ENCODE peak calls at places on chromosomes 6 and 20, in six cellular contexts. R is caudate nucleus; K is NCI-H2081; H is astrocyte of the spinal cord; N is stimulated activated CD4-positive, alpha-beta T cell treated with anti-CD3 and anti-CD28 coated beads, TNF-alpha, amount 100 ng/mL, for 24 hours; L is neural crest cell. B is an unnamed sample.

GRCh38 chr20:48282591-48283228 is 497.4 kb upstream of the SULF2 start:
- DNase-seq in R (no peak), K (no peak), H (no peak), N (no peak), L (no peak), B (no peak)

GRCh38 chr6:159979136-159979874 is 10.4 kb downstream of the IGF2R start:
- DNase-seq in R (peak; percentile 41), K (no peak), H (peak; percentile 73), N (peak; percentile 42), L (no peak), B (no peak)

GRCh38 chr20:35226126-35226774 is at the start of gene MMP24:
- DNase-seq in R (no peak), K (no peak), H (no peak), N (no peak), L (no peak), B (no peak)

GRCh38 chr20:47809561-47809960 is 24.3 kb upstream of the SULF2 start:
- DNase-seq in R (no peak), K (no peak), H (no peak), N (no peak), L (peak; percentile 16), B (no peak)

GRCh38 chr6:86938814-86939213 is 1.5 kb downstream of the HTR1E start:
- DNase-seq in R (no peak), K (no peak), H (no peak), N (no peak), L (no peak), B (no peak)

GRCh38 chr6:35343092-35343834 is 905 bp downstream of the PPARD start:
- DNase-seq in R (no peak), K (no peak), H (peak; percentile 33), N (no peak), L (no peak), B (no peak)

GRCh38 chr6:11589261-11589660 is 51.7 kb downstream of the TMEM170B start:
- DNase-seq in R (no peak), K (no peak), H (no peak), N (no peak), L (no peak), B (no peak)

GRCh38 chr20:53926428-53927028 is 143.9 kb downstream of the BCAS1 start:
- DNase-seq in R (peak; percentile 29), K (no peak), H (peak; percentile 91), N (no peak), L (no peak), B (no peak)

GRCh38 chr6:140623498-140623897 is 1249.0 kb upstream of the CITED2 start:
- DNase-seq in R (no peak), K (no peak), H (peak; percentile 67), N (no peak), L (no peak), B (no peak)

GRCh38 chr6:47852727-47853126 is 70.9 kb downstream of the OPN5 start:
- DNase-seq in R (no peak), K (no peak), H (no peak), N (no peak), L (no peak), B (no peak)

GRCh38 chr6:139483082-139483481 is 108.6 kb upstream of the CITED2 start:
- DNase-seq in R (no peak), K (no peak), H (no peak), N (no peak), L (no peak), B (no peak)

GRCh38 chr6:150145830-150146229 is 3.0 kb downstream of the PPP1R14C start:
- DNase-seq in R (no peak), K (no peak), H (no peak), N (no peak), L (no peak), B (no peak)

GRCh38 chr20:64115171-64115911 is 8.0 kb upstream of the NPBWR2 start:
- DNase-seq in R (peak; percentile 31), K (peak; percentile 13), H (no peak), N (no peak), L (no peak), B (no peak)

GRCh38 chr20:35849726-35850125 is 77.9 kb downstream of the PHF20 start:
- DNase-seq in R (no peak), K (no peak), H (no peak), N (no peak), L (no peak), B (no peak)

GRCh38 chr6:112780498-112781096 is 433.5 kb downstream of the RFPL4B start:
- DNase-seq in R (peak; percentile 40), K (peak; percentile 72), H (peak; percentile 88), N (no peak), L (peak; percentile 88), B (peak; percentile 8)

GRCh38 chr20:14401479-14402138 is 64.2 kb upstream of the FLRT3 start:
- DNase-seq in R (no peak), K (peak; percentile 66), H (no peak), N (no peak), L (no peak), B (no peak)

GRCh38 chr6:20778460-20778859 is 244.2 kb downstream of the CDKAL1 start:
- DNase-seq in R (no peak), K (no peak), H (no peak), N (no peak), L (no peak), B (no peak)

GRCh38 chr6:5138995-5139827 is 54.1 kb downstream of the PPP1R3G start:
- DNase-seq in R (no peak), K (no peak), H (no peak), N (no peak), L (no peak), B (no peak)

GRCh38 chr6:123380257-123380656 is 256.5 kb downstream of the TRDN start:
- DNase-seq in R (no peak), K (peak; percentile 76), H (peak; percentile 50), N (no peak), L (peak; percentile 4), B (no peak)

GRCh38 chr6:19697744-19698290 is 139.4 kb upstream of the ID4 start:
- DNase-seq in R (no peak), K (no peak), H (peak; percentile 65), N (no peak), L (no peak), B (no peak)

GRCh38 chr20:48638546-48638945 is 189.3 kb downstream of the PREX1 start:
- DNase-seq in R (no peak), K (no peak), H (peak; percentile 76), N (no peak), L (no peak), B (no peak)

GRCh38 chr6:170124150-170124549 is 166.7 kb downstream of the DLL1 start:
- DNase-seq in R (no peak), K (no peak), H (no peak), N (no peak), L (no peak), B (no peak)

GRCh38 chr6:24902782-24903181 is 33.0 kb downstream of the RIPOR2 start:
- DNase-seq in R (no peak), K (no peak), H (peak; percentile 64), N (no peak), L (no peak), B (no peak)

GRCh38 chr6:152952866-152953509 is 29.9 kb downstream of the FBXO5 start:
- DNase-seq in R (no peak), K (no peak), H (peak; percentile 55), N (no peak), L (no peak), B (no peak)

GRCh38 chr6:56279346-56280080 is 32.1 kb upstream of the COL21A1 start:
- DNase-seq in R (no peak), K (no peak), H (peak; percentile 30), N (no peak), L (no peak), B (no peak)

GRCh38 chr6:22877946-22878705 is 308.8 kb downstream of the HDGFL1 start:
- DNase-seq in R (no peak), K (no peak), H (peak; percentile 87), N (no peak), L (no peak), B (no peak)

GRCh38 chr20:50953196-50953595 is 5.1 kb downstream of the DPM1 start:
- DNase-seq in R (no peak), K (no peak), H (no peak), N (no peak), L (no peak), B (no peak)

GRCh38 chr20:25310921-25311728 is 63.2 kb downstream of the PYGB start:
- DNase-seq in R (no peak), K (no peak), H (peak; percentile 67), N (no peak), L (no peak), B (no peak)

GRCh38 chr6:135270676-135271536 is 89.8 kb downstream of the MYB start:
- DNase-seq in R (no peak), K (peak; percentile 87), H (no peak), N (no peak), L (no peak), B (no peak)

GRCh38 chr20:43603124-43603523 is 12.4 kb downstream of the IFT52 start:
- DNase-seq in R (no peak), K (no peak), H (no peak), N (no peak), L (no peak), B (no peak)

GRCh38 chr6:142756215-142756630 is 188.8 kb downstream of the HIVEP2 start:
- DNase-seq in R (no peak), K (no peak), H (peak; percentile 35), N (no peak), L (no peak), B (no peak)

GRCh38 chr6:30131947-30132497 is 3.9 kb upstream of the TRIM40 start:
- DNase-seq in R (no peak), K (no peak), H (no peak), N (no peak), L (no peak), B (no peak)